ENCODE peak calls at places on chromosomes 2 and 18, in ten cellular contexts. E is A549, L is tibial nerve, I is transverse colon, J is ovary, S is GM12878, B is upper lobe of left lung, U is stomach, G is K562, X is HepG2. N is an unnamed sample.

GRCh38 chr2:200319587-200320337 is 13.3 kb downstream of the SPATS2L start:
- DNase-seq in E (peak), L (no peak), I (no peak), J (no peak), S (no peak), B (no peak), U (no peak), G (no peak), X (peak), N (no peak)

GRCh38 chr2:27152102-27152795 is 3.4 kb downstream of the TCF23 start:
- DNase-seq in E (no peak), L (no peak), I (no peak), J (no peak), S (no peak), B (no peak), U (no peak), G (no peak), X (peak), N (no peak)

GRCh38 chr2:38073211-38074005 is 2.5 kb downstream of the CYP1B1 start:
- DNase-seq in E (no peak), L (no peak), I (no peak), J (peak), S (no peak), B (no peak), U (no peak), G (no peak), X (no peak), N (no peak)

GRCh38 chr2:63665806-63666205 is 77.0 kb downstream of the MDH1 start:
- DNase-seq in E (no peak), L (no peak), I (no peak), J (no peak), S (no peak), B (no peak), U (no peak), G (no peak), X (no peak), N (no peak)

GRCh38 chr18:21117385-21118135 is 5.9 kb upstream of the ROCK1 start:
- DNase-seq in E (no peak), L (no peak), I (no peak), J (no peak), S (no peak), B (no peak), U (no peak), G (no peak), X (no peak), N (no peak)

GRCh38 chr2:54597153-54597827 is 126.2 kb upstream of the EML6 start:
- DNase-seq in E (no peak), L (no peak), I (peak), J (peak), S (no peak), B (no peak), U (peak), G (no peak), X (no peak), N (peak)

GRCh38 chr2:168635065-168635577 is 167.3 kb upstream of the NOSTRIN start:
- DNase-seq in E (no peak), L (peak), I (peak), J (peak), S (no peak), B (peak), U (peak), G (no peak), X (no peak), N (peak)

GRCh38 chr2:147538848-147539247 is 306.0 kb upstream of the ACVR2A start:
- DNase-seq in E (no peak), L (no peak), I (no peak), J (no peak), S (no peak), B (no peak), U (no peak), G (no peak), X (no peak), N (no peak)

GRCh38 chr2:112684415-112684775 is 36.4 kb upstream of the NT5DC4 start:
- DNase-seq in E (no peak), L (no peak), I (no peak), J (no peak), S (no peak), B (no peak), U (no peak), G (no peak), X (no peak), N (no peak)

GRCh38 chr18:61474918-61475317 is 141.7 kb downstream of the CDH20 start:
- DNase-seq in E (no peak), L (no peak), I (no peak), J (no peak), S (no peak), B (no peak), U (no peak), G (no peak), X (no peak), N (no peak)

GRCh38 chr2:172046866-172047265 is 38.4 kb upstream of the DLX1 start:
- DNase-seq in E (no peak), L (no peak), I (no peak), J (no peak), S (no peak), B (no peak), U (no peak), G (no peak), X (no peak), N (no peak)

GRCh38 chr18:50695431-50696176 is 124.2 kb downstream of the MRO start:
- DNase-seq in E (no peak), L (no peak), I (no peak), J (no peak), S (no peak), B (no peak), U (no peak), G (no peak), X (no peak), N (peak)

GRCh38 chr18:42670860-42671259 is 444.6 kb downstream of the RIT2 start:
- DNase-seq in E (no peak), L (no peak), I (no peak), J (no peak), S (no peak), B (no peak), U (no peak), G (no peak), X (no peak), N (no peak)

GRCh38 chr2:75077909-75078308 is 119.5 kb downstream of the POLE4 start:
- DNase-seq in E (no peak), L (no peak), I (no peak), J (no peak), S (no peak), B (no peak), U (no peak), G (no peak), X (no peak), N (no peak)

GRCh38 chr2:96491860-96492497 is 13.2 kb downstream of the NEURL3 start:
- DNase-seq in E (no peak), L (no peak), I (no peak), J (no peak), S (no peak), B (no peak), U (no peak), G (no peak), X (no peak), N (no peak)

GRCh38 chr2:204315236-204315662 is 230.0 kb upstream of the PARD3B start:
- DNase-seq in E (no peak), L (no peak), I (peak), J (no peak), S (no peak), B (no peak), U (peak), G (no peak), X (no peak), N (peak)

GRCh38 chr2:38146917-38147307 is 71.0 kb upstream of the CYP1B1 start:
- DNase-seq in E (peak), L (no peak), I (no peak), J (peak), S (peak), B (peak), U (no peak), G (peak), X (peak), N (peak)

DNA sequence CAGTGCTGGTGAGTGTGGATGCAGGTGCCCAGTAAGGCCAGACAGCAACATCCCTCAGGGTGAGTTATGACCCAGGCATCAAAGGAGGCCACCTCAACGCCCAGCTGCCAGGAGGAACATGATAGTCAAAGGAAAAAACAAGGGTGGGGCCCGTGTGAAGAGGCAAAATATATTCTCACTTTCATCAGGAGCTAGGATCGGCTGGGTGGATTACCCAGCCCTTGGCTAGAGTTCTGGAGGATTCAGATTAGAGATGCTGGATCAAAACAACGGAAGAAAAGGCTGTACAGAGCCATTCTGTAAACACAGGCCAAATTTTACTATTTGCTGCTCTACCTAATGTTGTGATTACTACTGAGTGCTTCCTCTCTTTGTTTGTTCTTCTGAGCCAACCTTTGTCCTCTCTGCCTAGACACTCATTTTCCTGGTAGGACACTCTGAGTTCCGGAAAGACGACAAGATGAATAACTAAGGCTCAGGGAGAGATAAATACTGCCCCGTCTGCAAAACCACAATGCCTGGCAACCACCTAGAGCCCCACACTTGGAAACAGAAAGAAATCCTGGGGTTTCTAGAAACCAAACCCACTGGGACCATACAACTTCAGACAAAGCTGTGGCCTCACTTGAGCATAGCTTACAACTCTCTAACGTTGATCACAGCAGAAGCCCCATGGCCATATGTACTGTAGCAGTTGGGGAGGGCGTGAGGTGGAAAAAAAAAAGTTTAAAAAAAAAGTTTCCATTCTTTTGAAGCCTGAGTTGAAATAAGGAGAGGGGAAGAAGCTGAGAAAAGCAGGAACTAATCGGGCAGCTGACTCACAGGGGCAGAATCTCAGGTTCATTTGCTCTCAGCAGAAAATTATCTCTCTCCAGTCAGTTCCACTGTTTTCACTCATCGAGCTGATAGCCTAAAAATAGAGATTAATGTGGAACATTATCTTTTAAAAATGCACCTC is 17.8 kb upstream of the PMAIP1 start:
- DNase-seq in E (no peak), L (no peak), I (peak), J (no peak), S (no peak), B (no peak), U (no peak), G (no peak), X (peak), N (no peak)
- TF ChIP-seq EP300 in E (no peak), L (no peak), I (no peak), J (no peak), S (no peak), B (no peak), U (no peak), G (peak), X (no peak), N (no peak)

DNA sequence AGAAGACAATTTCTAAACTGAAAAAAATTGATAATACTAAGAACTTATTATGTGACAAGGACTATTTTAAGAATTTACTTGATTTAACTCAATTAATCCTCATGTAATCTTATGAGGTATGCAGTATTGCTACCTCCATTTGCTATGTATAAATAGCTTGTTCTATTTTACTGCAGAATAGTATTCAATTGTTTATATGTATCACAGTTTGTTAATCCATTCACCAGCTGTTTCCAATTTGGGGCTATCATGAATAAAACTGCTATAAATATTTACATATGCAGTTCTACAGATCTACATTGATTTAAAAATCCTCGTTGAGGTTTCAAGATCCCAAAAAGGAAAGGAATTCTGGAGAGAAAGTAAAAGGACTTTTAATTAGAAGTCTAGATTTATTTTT is 54.8 kb upstream of the DOCK10 start:
- DNase-seq in E (no peak), L (no peak), I (no peak), J (no peak), S (no peak), B (no peak), U (no peak), G (no peak), X (no peak), N (no peak)
- TF ChIP-seq EP300 in E (no peak), L (no peak), I (no peak), J (no peak), S (no peak), B (no peak), U (no peak), G (no peak), X (no peak), N (no peak)

DNA sequence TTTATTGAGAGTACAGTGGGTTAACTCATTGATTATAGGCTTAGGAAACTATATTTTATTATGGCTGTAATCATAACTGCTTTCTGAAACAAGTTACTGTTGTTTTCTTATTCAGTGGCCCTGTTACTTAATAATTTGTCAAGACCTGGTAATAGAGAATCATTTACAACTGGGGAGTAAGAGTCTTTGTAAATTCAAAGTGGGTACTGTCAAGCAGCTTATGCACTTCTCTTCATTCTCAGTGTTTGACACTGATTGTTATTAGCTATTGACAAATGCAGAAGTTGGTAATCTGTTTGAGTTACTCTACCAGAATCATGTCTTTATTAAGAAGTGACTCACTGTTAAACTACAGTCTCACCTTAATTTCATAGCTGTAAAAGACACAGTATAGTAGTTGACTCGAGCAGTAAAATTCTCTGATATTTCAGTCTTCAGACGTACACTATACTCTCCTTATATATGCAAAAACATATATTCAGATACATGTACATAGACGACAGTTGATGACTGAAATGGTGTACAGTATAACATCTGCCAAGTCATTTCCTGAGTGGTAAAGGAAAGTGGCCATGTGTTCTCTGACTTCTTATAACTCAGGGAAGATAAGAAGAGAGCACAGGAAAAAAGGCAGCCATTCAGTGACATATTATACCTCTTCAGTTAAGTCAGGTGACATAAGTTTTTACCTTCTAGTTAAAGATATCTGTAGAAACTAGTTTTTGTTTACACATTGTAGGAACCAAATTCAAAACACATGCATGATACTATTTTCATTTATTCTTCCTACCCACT is 36.0 kb upstream of the TTC27 start:
- DNase-seq in E (no peak), L (no peak), I (no peak), J (no peak), S (peak), B (no peak), U (no peak), G (no peak), X (no peak), N (no peak)
- TF ChIP-seq EP300 in E (no peak), L (no peak), I (no peak), J (no peak), S (no peak), B (no peak), U (no peak), G (peak), X (no peak), N (no peak)

GRCh38 chr2:179572544-179572943 is 288.9 kb downstream of the ZNF385B start:
- DNase-seq in E (no peak), L (no peak), I (no peak), J (no peak), S (no peak), B (no peak), U (no peak), G (no peak), X (no peak), N (no peak)
- TF ChIP-seq EP300 in E (no peak), L (no peak), I (no peak), J (no peak), S (no peak), B (no peak), U (no peak), G (no peak), X (no peak), N (no peak)

GRCh38 chr2:95240091-95240490 is 32.8 kb downstream of the ZNF892 start:
- DNase-seq in E (no peak), L (no peak), I (no peak), J (no peak), S (no peak), B (no peak), U (no peak), G (no peak), X (no peak), N (no peak)
- TF ChIP-seq EP300 in E (no peak), L (no peak), I (no peak), J (no peak), S (no peak), B (no peak), U (no peak), G (no peak), X (no peak), N (no peak)

GRCh38 chr2:173747037-173747436 is 218.1 kb downstream of the SP3 start:
- DNase-seq in E (no peak), L (no peak), I (no peak), J (no peak), S (no peak), B (no peak), U (no peak), G (no peak), X (no peak), N (no peak)

GRCh38 chr2:173750332-173750731 is 214.8 kb downstream of the SP3 start:
- DNase-seq in E (no peak), L (no peak), I (no peak), J (no peak), S (no peak), B (peak), U (no peak), G (no peak), X (no peak), N (no peak)

GRCh38 chr2:173751245-173751975 is 213.8 kb downstream of the SP3 start:
- DNase-seq in E (no peak), L (no peak), I (no peak), J (no peak), S (no peak), B (no peak), U (no peak), G (no peak), X (no peak), N (no peak)

GRCh38 chr2:173750831-173751230 is 214.3 kb downstream of the SP3 start:
- DNase-seq in E (no peak), L (no peak), I (no peak), J (no peak), S (no peak), B (no peak), U (no peak), G (no peak), X (no peak), N (no peak)

GRCh38 chr2:173749315-173749714 is 215.9 kb downstream of the SP3 start:
- DNase-seq in E (peak), L (no peak), I (no peak), J (no peak), S (no peak), B (no peak), U (no peak), G (no peak), X (peak), N (no peak)
- TF ChIP-seq EP300 in E (no peak), L (no peak), I (no peak), J (no peak), S (no peak), B (no peak), U (no peak), G (no peak), X (no peak), N (no peak)

GRCh38 chr2:70982971-70983370 is 4.5 kb downstream of the ANKRD53 start:
- DNase-seq in E (no peak), L (no peak), I (no peak), J (no peak), S (no peak), B (no peak), U (no peak), G (no peak), X (no peak), N (no peak)

GRCh38 chr2:70984228-70984575 is 5.8 kb downstream of the ANKRD53 start:
- DNase-seq in E (no peak), L (no peak), I (no peak), J (peak), S (no peak), B (no peak), U (no peak), G (no peak), X (no peak), N (peak)

GRCh38 chr2:70983506-70984227 is 5.2 kb downstream of the ANKRD53 start:
- DNase-seq in E (no peak), L (no peak), I (no peak), J (peak), S (no peak), B (peak), U (peak), G (no peak), X (no peak), N (peak)

GRCh38 chr2:70981421-70981820 is 3.0 kb downstream of the ANKRD53 start:
- DNase-seq in E (no peak), L (no peak), I (no peak), J (peak), S (no peak), B (peak), U (no peak), G (no peak), X (no peak), N (no peak)

DNA sequence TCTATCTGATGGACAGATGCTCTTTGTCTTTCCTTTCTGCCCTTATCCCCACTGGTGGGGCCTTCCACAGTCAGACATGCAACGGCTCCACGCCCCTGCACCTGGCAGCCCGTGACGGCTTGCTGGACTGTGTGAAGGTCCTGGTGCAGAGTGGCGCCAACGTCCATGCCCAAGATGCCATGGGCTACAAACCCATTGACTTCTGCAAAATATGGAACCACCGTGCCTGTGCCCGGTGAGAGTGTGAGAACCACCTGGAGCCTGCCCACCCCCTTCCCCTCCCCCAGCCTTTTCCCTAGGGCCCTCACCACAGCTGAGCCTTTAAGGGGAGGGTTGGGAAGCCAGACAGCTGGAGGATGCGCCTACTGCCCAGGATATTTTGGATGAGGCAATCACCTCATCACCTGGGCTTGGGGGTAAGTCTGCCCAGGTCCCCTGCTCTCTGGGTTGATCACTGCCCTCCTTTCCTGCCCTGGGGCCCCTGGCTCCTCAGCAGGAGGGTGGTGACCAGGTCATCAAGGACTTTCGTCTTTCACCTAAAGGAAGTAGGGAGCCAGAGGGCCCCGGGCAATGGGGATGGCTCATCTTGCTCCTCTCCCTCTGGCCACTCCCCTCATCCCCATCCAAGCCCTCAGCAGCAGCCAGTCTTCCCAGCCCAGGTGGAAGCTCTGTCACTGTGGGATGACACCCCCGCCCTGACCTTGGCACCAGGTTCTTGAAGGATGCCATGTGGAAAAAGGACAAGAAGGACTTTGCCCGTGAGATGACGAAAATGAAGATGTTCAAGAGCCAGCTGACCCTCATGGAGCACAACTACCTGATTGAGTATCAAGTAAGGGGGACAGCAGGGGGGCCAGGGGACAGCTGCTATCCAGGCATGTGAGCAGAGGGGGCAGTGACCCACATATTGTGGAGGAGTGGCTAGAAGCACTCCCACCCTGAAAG is 3.7 kb downstream of the ANKRD53 start:
- DNase-seq in E (no peak), L (no peak), I (no peak), J (peak), S (no peak), B (peak), U (peak), G (no peak), X (no peak), N (peak)
- TF ChIP-seq EP300 in E (no peak), L (no peak), I (no peak), J (no peak), S (no peak), B (no peak), U (no peak), G (no peak), X (no peak), N (no peak)

GRCh38 chr2:72940786-72941185 is 23.5 kb downstream of the EMX1 start:
- DNase-seq in E (no peak), L (no peak), I (no peak), J (no peak), S (no peak), B (no peak), U (no peak), G (no peak), X (no peak), N (no peak)
- TF ChIP-seq EP300 in E (no peak), L (no peak), I (no peak), J (no peak), S (no peak), B (no peak), U (no peak), G (no peak), X (no peak), N (no peak)

GRCh38 chr2:55885129-55885943 is 38.2 kb downstream of the EFEMP1 start:
- DNase-seq in E (peak), L (no peak), I (no peak), J (peak), S (no peak), B (no peak), U (no peak), G (no peak), X (no peak), N (no peak)
- TF ChIP-seq EP300 in E (peak), L (no peak), I (no peak), J (peak), S (no peak), B (peak), U (no peak), G (no peak), X (no peak), N (no peak)

N was measured in sigmoid colon.